ENCODE peak calls at places on chromosomes 6 and 20, in seven cellular contexts. X, B, W, J, P, I and V are unnamed samples. For H3K4me1, the result is how much of the 10 kb centered on the place peaks cover.

GRCh38 chr20:46965477-46965876 is 70.8 kb downstream of the EYA2 start:
- DNase-seq in X (peak), B (peak), W (no peak), J (no peak), P (no peak), I (no peak), V (no peak)

GRCh38 chr6:157721431-157722229 is 101.4 kb upstream of the SNX9 start:
- DNase-seq in X (no peak), B (no peak), W (no peak), J (no peak), P (no peak), I (no peak), V (no peak)

GRCh38 chr6:144778773-144779531 is 493.8 kb downstream of the UTRN start:
- DNase-seq in X (no peak), B (no peak), W (no peak), J (no peak), P (no peak), I (no peak), V (no peak)

GRCh38 chr6:113824411-113824810 is 32.7 kb upstream of the MARCKS start:
- DNase-seq in X (no peak), B (no peak), W (no peak), J (peak), P (no peak), I (no peak), V (no peak)

GRCh38 chr6:166439366-166440091 is 56.8 kb upstream of the MPC1 start:
- DNase-seq in X (no peak), B (no peak), W (no peak), J (no peak), P (peak), I (no peak), V (no peak)

GRCh38 chr6:34056301-34056700 is 89.6 kb downstream of the GRM4 start:
- DNase-seq in X (peak), B (no peak), W (no peak), J (peak), P (peak), I (peak), V (peak)

GRCh38 chr6:158085261-158086053 is 82.6 kb downstream of the SERAC1 start:
- DNase-seq in X (no peak), B (no peak), W (no peak), J (no peak), P (no peak), I (no peak), V (no peak)

GRCh38 chr20:199996-200395 is 10.5 kb upstream of the DEFB128 start:
- DNase-seq in X (no peak), B (no peak), W (no peak), J (no peak), P (no peak), I (no peak), V (no peak)

GRCh38 chr20:53805895-53806384 is 212.3 kb upstream of the ZNF217 start:
- DNase-seq in X (no peak), B (no peak), W (peak), J (peak), P (no peak), I (no peak), V (no peak)

GRCh38 chr20:50565874-50566273 is 55.7 kb downstream of the PTPN1 start:
- DNase-seq in X (no peak), B (no peak), W (no peak), J (no peak), P (no peak), I (no peak), V (no peak)

GRCh38 chr20:34948030-34948429 is 7.6 kb downstream of the GSS start:
- DNase-seq in X (no peak), B (no peak), W (no peak), J (peak), P (no peak), I (no peak), V (no peak)

GRCh38 chr6:38064431-38064830 is 244.9 kb downstream of the ZFAND3 start:
- DNase-seq in X (no peak), B (no peak), W (no peak), J (no peak), P (no peak), I (no peak), V (no peak)

GRCh38 chr6:16316741-16317251 is 78.4 kb downstream of the GMPR start:
- DNase-seq in X (no peak), B (no peak), W (peak), J (peak), P (no peak), I (no peak), V (no peak)

GRCh38 chr6:116522896-116523295 is 11.5 kb downstream of the CALHM5 start:
- DNase-seq in X (no peak), B (no peak), W (no peak), J (no peak), P (no peak), I (no peak), V (no peak)

GRCh38 chr6:148027201-148027600 is 315.4 kb upstream of the SASH1 start:
- DNase-seq in X (no peak), B (no peak), W (no peak), J (no peak), P (no peak), I (no peak), V (no peak)

GRCh38 chr6:149037026-149037734 is 280.3 kb upstream of the TAB2 start:
- DNase-seq in X (no peak), B (no peak), W (no peak), J (peak), P (no peak), I (no peak), V (no peak)

GRCh38 chr6:33167374-33168148 is 24.7 kb downstream of the COL11A2 start:
- DNase-seq in X (no peak), B (peak), W (no peak), J (no peak), P (no peak), I (no peak), V (no peak)

GRCh38 chr20:40497781-40498691 is 191.0 kb downstream of the MAFB start:
- DNase-seq in X (no peak), B (peak), W (no peak), J (no peak), P (no peak), I (no peak), V (peak)

GRCh38 chr20:31494131-31494530 is 19.0 kb downstream of the REM1 start:
- DNase-seq in X (no peak), B (peak), W (peak), J (peak), P (peak), I (no peak), V (no peak)

GRCh38 chr20:9025643-9026042 is 43.2 kb upstream of the PLCB4 start:
- DNase-seq in X (no peak), B (no peak), W (peak), J (peak), P (no peak), I (no peak), V (no peak)

GRCh38 chr6:56734334-56734733 is 91.6 kb upstream of the DST start:
- DNase-seq in X (no peak), B (no peak), W (no peak), J (no peak), P (no peak), I (no peak), V (no peak)

GRCh38 chr20:37903317-37904007 is 535 bp downstream of the VSTM2L start:
- DNase-seq in X (no peak), B (no peak), W (peak), J (no peak), P (no peak), I (no peak), V (no peak)

GRCh38 chr6:148596886-148597455 is 149.9 kb upstream of the UST start:
- DNase-seq in X (peak), B (no peak), W (no peak), J (no peak), P (no peak), I (no peak), V (no peak)

GRCh38 chr20:57596998-57597939 is 23.0 kb downstream of the ZBP1 start:
- DNase-seq in X (peak), B (peak), W (peak), J (peak), P (peak), I (peak), V (peak)

GRCh38 chr6:87196275-87196842 is 41.0 kb downstream of the ZNF292 start:
- DNase-seq in X (no peak), B (no peak), W (no peak), J (no peak), P (no peak), I (no peak), V (no peak)

GRCh38 chr6:166485651-166486535 is 100.6 kb downstream of the RAMACL start:
- DNase-seq in X (no peak), B (peak), W (no peak), J (no peak), P (no peak), I (peak), V (no peak)

GRCh38 chr6:4644962-4645361 is 131.2 kb upstream of the CDYL start:
- DNase-seq in X (no peak), B (no peak), W (no peak), J (peak), P (no peak), I (no peak), V (no peak)

GRCh38 chr6:96899019-96899418 is 1.3 kb upstream of the NDUFAF4 start:
- DNase-seq in X (peak), B (no peak), W (peak), J (peak), P (peak), I (no peak), V (no peak)

GRCh38 chr6:146361367-146361924 is 182.2 kb upstream of the RAB32 start:
- DNase-seq in X (no peak), B (no peak), W (no peak), J (no peak), P (no peak), I (no peak), V (peak)

GRCh38 chr6:11278207-11278559 is 45.7 kb upstream of the NEDD9 start:
- DNase-seq in X (no peak), B (no peak), W (no peak), J (no peak), P (no peak), I (no peak), V (no peak)

GRCh38 chr6:11279213-11279780 is 46.8 kb upstream of the NEDD9 start:
- DNase-seq in X (no peak), B (no peak), W (no peak), J (peak), P (peak), I (no peak), V (no peak)

GRCh38 chr6:11276228-11276627 is 43.8 kb upstream of the NEDD9 start:
- DNase-seq in X (no peak), B (no peak), W (no peak), J (no peak), P (no peak), I (no peak), V (no peak)

GRCh38 chr6:11276911-11277274 is 44.4 kb upstream of the NEDD9 start:
- DNase-seq in X (no peak), B (no peak), W (no peak), J (no peak), P (no peak), I (no peak), V (no peak)

DNA sequence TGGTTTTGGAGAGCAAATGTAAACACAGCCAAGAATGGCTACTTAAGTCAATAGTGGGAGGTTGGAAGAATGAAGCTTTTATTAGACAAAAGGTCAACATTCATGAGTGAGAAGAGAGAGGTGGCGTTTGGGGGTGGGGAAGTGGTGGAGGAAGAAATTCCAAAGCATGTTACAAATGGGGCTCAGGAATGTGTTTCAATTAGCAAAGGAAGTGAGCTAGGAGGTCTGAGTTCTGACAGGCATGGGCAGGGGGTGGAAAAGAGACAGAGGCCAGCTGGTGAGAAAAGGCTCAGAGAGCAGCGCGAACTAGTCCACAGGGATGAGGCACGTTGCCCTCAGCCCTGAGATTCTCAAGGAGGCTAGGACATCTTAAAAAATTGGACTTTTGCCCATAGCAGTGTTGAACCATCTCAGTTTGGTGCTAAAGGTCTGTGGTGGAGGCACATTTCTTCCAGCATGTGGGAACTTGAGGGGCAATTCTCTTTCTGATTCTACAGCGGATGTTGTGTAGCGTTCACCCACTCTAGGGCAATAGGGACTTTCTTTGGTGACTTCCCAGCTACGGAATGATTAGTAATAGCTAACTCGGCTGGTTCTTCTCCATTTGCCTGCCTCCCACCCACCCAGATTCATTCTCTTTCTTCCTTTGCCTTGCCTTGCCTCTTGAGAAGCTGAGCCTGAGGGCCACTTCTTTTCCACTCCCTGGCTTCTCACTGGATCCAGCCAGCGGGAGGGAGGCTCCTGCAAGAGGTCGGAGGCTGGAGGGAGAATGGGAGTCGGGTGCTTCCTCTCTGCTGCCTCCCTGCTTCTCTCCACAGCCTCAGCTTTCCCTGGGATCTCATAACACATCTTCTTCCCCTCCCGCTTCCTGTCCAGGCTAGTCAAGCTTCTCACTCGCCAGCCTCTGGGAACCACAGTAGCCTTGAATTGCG is 45.1 kb upstream of the NEDD9 start:
- DNase-seq in X (peak), B (no peak), W (peak), J (peak), P (no peak), I (no peak), V (no peak)
- H3K4me1 ChIP-seq in X (under half), B (half or more), W (half or more), J (under half), P (under half), I (under half), V (under half)

DNA sequence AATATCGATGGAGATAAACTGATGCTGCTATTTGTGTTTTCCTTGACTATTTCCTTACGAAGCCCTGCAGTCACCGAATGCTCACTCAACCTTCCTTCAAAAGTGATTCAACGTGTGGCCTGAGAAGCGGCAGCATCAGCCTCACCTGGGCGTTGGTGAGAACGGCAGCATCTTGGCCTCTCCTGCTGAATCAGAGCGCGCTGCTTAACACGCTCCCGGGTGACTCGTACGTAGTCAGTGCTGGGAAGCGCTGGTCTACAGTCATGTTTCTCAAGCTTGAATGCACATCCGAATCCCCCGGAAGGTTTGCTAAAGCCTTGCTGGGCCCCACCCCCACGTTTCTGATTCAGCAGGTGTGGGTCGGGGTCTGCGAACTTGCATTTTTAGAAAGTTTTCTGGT is 214.1 kb upstream of the RREB1 start:
- DNase-seq in X (no peak), B (no peak), W (no peak), J (no peak), P (no peak), I (no peak), V (no peak)
- H3K4me3 ChIP-seq in X (no peak), B (no peak), W (no peak), J (no peak), P (no peak), I (no peak), V (no peak)

GRCh38 chr6:28176373-28176772 is 34.7 kb downstream of the ZKSCAN8 start:
- DNase-seq in X (no peak), B (no peak), W (no peak), J (no peak), P (no peak), I (no peak), V (no peak)

DNA sequence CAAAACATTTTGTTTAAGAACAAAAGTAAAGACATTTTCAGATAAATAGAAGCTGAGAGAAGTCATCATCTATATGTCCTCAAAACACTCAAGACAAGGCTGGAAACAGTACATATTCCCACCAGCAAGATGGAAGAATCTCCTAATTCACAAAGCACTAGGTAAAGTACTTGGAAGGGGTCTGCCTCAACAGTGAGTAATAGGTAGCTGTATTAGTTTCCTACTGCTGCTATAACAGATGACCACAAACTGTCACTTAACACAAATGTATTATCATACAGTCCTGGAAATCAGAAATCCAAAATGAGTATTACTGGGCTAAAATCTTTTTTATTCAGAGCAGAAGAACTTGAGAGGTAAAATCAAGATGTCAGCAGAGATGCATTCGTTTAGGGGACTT is 40.6 kb downstream of the ZKSCAN8 start:
- DNase-seq in X (no peak), B (no peak), W (no peak), J (no peak), P (no peak), I (no peak), V (no peak)
- TF ChIP-seq POLR2A in X (no peak), B (no peak), W (no peak), J (no peak), P (no peak), I (no peak), V (no peak)

DNA sequence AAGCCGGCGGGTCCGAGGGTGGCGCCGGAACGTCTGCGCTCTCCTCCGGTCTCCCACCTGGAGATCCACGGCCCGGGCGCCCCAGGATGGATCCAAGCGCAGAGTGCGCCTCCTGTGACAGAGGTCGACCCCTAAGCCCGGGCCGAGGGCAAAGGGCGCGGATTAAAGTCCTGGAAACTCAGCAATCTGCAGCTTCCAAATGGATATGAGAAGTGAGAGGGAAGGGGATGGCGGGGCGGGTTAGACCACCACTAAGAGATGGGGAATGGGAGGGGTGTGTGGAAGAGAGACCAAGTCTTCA is 661 bp upstream of the MICAL1 start:
- DNase-seq in X (no peak), B (no peak), W (no peak), J (no peak), P (no peak), I (peak), V (no peak)
- H3K4me1 ChIP-seq in X (under half), B (half or more), W (under half), J (under half), P (under half), I (under half), V (under half)

DNA sequence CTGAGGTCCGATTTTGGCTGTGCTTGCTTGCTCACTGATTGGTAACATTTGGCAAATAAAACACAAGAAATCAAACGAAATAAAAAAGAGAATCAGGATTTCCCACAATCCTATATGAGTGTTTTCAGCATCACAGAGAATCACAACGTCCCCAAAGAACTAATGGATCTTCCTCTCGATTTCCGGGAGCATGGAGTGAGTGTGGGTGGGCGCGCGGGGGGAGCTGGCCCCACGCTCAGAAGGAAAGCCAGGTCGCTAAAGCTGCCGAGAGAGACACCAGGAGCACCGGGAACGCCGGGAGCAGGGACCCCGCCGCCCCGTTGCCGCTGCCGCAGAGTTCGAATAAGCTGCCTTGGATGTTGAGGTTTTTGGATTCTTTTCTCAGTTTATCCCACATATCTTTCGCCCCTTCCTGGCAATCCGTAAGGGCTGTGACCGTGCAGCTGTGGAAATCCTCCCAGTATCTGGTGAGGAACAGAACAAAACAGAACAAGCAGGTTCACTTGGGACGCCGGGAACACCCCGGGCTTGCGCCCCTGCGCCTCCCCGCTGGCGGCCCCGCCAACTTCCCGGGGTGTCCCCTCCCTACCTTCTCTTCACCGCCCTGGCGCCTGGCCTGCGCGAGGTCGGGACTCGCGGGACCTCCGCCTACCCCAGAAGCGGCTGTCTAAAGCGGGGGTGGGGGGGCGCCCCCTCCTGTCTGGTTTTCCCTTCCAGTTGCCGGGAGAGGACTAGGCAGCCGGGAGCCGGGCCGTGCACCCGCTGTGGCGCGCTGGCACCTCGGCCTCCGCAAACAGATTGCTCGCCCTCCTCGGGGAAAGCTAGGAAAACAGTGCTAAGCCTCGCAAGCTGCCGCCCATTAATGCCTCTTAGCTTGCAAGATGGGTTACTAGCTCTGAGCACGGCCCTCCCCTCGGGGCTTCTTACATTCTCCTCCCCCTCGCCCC is 7.7 kb downstream of the NRN1 start:
- DNase-seq in X (no peak), B (peak), W (no peak), J (no peak), P (no peak), I (no peak), V (peak)
- H3K4me3 ChIP-seq in X (no peak), B (peak), W (peak), J (no peak), P (no peak), I (no peak), V (peak)

DNA sequence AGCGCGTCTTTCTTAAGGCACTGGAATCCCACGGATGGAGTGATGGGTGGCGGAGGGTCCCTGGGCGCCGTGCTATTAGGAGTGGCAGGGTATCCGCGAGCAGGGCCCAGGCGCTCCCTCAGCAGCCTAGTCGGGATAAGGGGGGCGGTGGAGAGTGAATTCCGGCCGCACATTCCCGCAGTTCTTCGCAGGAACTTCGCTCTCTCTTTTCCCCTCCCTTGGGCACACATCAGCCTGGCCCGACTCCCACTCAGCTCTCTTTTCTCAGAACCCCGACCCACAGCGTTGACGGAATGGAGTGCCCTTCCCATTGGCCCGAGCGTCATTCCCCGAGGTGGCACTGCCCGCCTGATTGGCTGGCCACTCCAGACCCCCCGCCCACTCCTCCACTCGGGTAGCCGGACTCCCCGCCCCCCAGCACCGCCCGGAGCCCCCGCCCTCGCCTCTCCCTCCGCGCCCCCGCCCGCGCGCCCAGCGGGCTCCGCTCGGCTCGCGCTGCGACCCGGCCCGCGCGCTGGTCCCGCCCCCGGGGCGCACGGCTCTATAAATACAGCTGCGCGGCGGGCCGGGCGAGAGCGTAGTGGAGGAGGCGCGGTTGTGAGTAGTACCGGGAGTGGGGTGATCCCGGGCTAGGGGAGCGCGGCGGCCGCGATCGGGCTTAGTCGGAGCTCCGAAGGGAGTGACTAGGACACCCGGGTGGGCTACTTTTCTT is at the start of gene ID4:
- DNase-seq in X (peak), B (no peak), W (peak), J (peak), P (peak), I (peak), V (peak)
- TF ChIP-seq POLR2A in X (peak), B (no peak), W (peak), J (peak), P (peak), I (peak), V (peak)